ENCODE peak calls at places on chromosomes 13 and 19, in eight cellular contexts. K is ascending aorta, X is astrocyte of the spinal cord, T is NCI-H510A, Z is smooth muscle cell of the brain vasculature, G is NCI-H345, Y is GM12864, L is breast epithelium. U is an unnamed sample.

GRCh38 chr13:73224708-73225107 is 165.9 kb downstream of the KLF5 start:
- DNase-seq in G (no peak), T (no peak), X (peak), L (no peak), Y (no peak), K (no peak), Z (no peak), U (peak)

GRCh38 chr19:44112802-44113137 is 429 bp upstream of the ZNF225 start:
- DNase-seq in K (no peak), T (no peak), L (no peak), Z (no peak), X (no peak), Y (no peak), G (no peak), U (no peak)

GRCh38 chr13:65789815-65790214 is 1440.3 kb downstream of the PCDH9 start:
- DNase-seq in Y (no peak), K (no peak), X (peak), T (no peak), L (no peak), Z (no peak), G (no peak), U (peak)

GRCh38 chr13:99686157-99686572 is 184.9 kb downstream of the TM9SF2 start:
- DNase-seq in T (no peak), G (no peak), X (peak), Y (no peak), Z (no peak), L (no peak), K (no peak), U (peak)

GRCh38 chr19:33429891-33430673 is 56.6 kb downstream of the CEBPG start:
- DNase-seq in K (no peak), X (no peak), Z (no peak), T (no peak), Y (no peak), L (no peak), G (no peak), U (no peak)

GRCh38 chr13:77207943-77208342 is 119.0 kb downstream of the MYCBP2 start:
- DNase-seq in Z (peak), Y (no peak), L (no peak), X (peak), G (no peak), T (no peak), K (no peak), U (peak)

GRCh38 chr13:29704648-29705047 is 109.2 kb upstream of the SLC7A1 start:
- DNase-seq in K (no peak), L (no peak), T (no peak), G (no peak), X (no peak), Y (no peak), Z (no peak), U (no peak)

GRCh38 chr19:14814982-14815381 is 20.0 kb downstream of the OR7A5 start:
- DNase-seq in L (no peak), G (no peak), Y (no peak), K (no peak), X (no peak), T (no peak), Z (no peak), U (no peak)

GRCh38 chr19:19551862-19552192 is 13.8 kb downstream of the CILP2 start:
- DNase-seq in X (peak), G (no peak), L (no peak), K (no peak), Z (no peak), Y (no peak), T (no peak), U (peak)

GRCh38 chr19:44577566-44577874 is 35.8 kb upstream of the IGSF23 start:
- DNase-seq in L (no peak), K (no peak), G (no peak), T (no peak), Z (no peak), Y (no peak), X (no peak), U (no peak)

GRCh38 chr13:32852568-32852967 is 163.7 kb upstream of the KL start:
- DNase-seq in T (no peak), G (no peak), L (no peak), X (peak), Z (no peak), Y (no peak), K (no peak), U (peak)

GRCh38 chr13:40130871-40131636 is 475.6 kb downstream of the COG6 start:
- DNase-seq in T (no peak), Y (no peak), X (peak), Z (no peak), G (no peak), L (no peak), K (no peak), U (peak)

GRCh38 chr13:33676045-33676699 is 141.8 kb upstream of the RFC3 start:
- DNase-seq in Z (no peak), T (no peak), K (no peak), G (no peak), X (peak), L (no peak), Y (no peak), U (no peak)

GRCh38 chr19:16233836-16234551 is 36.3 kb downstream of the AP1M1 start:
- DNase-seq in T (no peak), Z (no peak), X (no peak), K (no peak), G (no peak), L (no peak), Y (no peak), U (no peak)

GRCh38 chr19:9917322-9917721 is 19.0 kb downstream of the OLFM2 start:
- DNase-seq in G (peak), L (no peak), K (no peak), X (peak), Y (no peak), T (no peak), Z (no peak), U (peak)

GRCh38 chr19:16363133-16363851 is 38.7 kb downstream of the KLF2 start:
- DNase-seq in K (no peak), Z (no peak), X (no peak), G (peak), L (peak), T (peak), Y (no peak), U (no peak)

GRCh38 chr19:33634361-33635091 is 12.8 kb downstream of the CHST8 start:
- DNase-seq in Z (no peak), K (no peak), T (no peak), L (no peak), Y (no peak), X (no peak), G (no peak), U (no peak)

GRCh38 chr13:53010374-53011105 is 18.1 kb upstream of the OLFM4 start:
- DNase-seq in Y (no peak), L (peak), K (no peak), G (peak), Z (no peak), T (no peak), X (no peak), U (no peak)

U was measured in fibroblast of gingiva.